ENCODE peak calls at places on chromosomes 13 and 19, in six cellular contexts. E is neural crest cell; S is activated CD4-positive, alpha-beta T cell treated with anti-CD3 and anti-CD28 coated beads for 48 hours; N is nucleus accumbens; Y is NCI-H2029; V is stimulated activated CD4-positive, alpha-beta T cell treated with anti-CD3 and anti-CD28 coated beads, Interleukin-15, amount 100 ng/mL, for 48 hours. F is an unnamed sample.

GRCh38 chr19:38676023-38676877 is 28.8 kb downstream of the ACTN4 start:
- DNase-seq in N (no peak), Y (peak), V (no peak), S (no peak), E (no peak), F (no peak)

GRCh38 chr13:35646061-35646774 is 169.7 kb upstream of the MAB21L1 start:
- DNase-seq in V (no peak), Y (no peak), N (no peak), E (no peak), S (no peak), F (no peak)

GRCh38 chr13:83088858-83089257 is 793.4 kb downstream of the SLITRK1 start:
- DNase-seq in N (no peak), E (no peak), Y (no peak), V (no peak), S (no peak), F (no peak)

GRCh38 chr19:46035986-46036744 is 4.6 kb downstream of the IGFL4 start:
- DNase-seq in N (no peak), S (no peak), V (no peak), Y (no peak), E (no peak), F (no peak)

GRCh38 chr19:38878575-38879399 is 712 bp upstream of the RINL start:
- DNase-seq in E (no peak), N (no peak), S (no peak), V (no peak), Y (no peak), F (no peak)

GRCh38 chr19:38869160-38869835 is 8.8 kb downstream of the RINL start:
- DNase-seq in Y (no peak), E (no peak), S (peak), V (no peak), N (no peak), F (no peak)

GRCh38 chr13:45541806-45542205 is 73.7 kb downstream of the ERICH6B start:
- DNase-seq in V (no peak), N (no peak), Y (no peak), E (no peak), S (no peak), F (no peak)

GRCh38 chr13:64847767-64848166 is 2382.4 kb downstream of the PCDH9 start:
- DNase-seq in S (no peak), Y (no peak), V (no peak), N (no peak), E (no peak), F (no peak)

GRCh38 chr19:37988758-37989635 is 82.0 kb downstream of the SIPA1L3 start:
- DNase-seq in S (peak), Y (no peak), E (no peak), V (no peak), N (no peak), F (no peak)

GRCh38 chr13:94558721-94559120 is 37.2 kb downstream of the TGDS start:
- DNase-seq in S (peak), N (no peak), Y (no peak), V (no peak), E (no peak), F (no peak)

GRCh38 chr19:1673645-1674292 is 21.4 kb upstream of the TCF3 start:
- DNase-seq in V (no peak), S (no peak), Y (peak), E (no peak), N (no peak), F (no peak)

GRCh38 chr19:22622901-22623840 is 11.0 kb upstream of the ZNF492 start:
- DNase-seq in E (no peak), N (no peak), Y (no peak), S (peak), V (no peak), F (peak)

GRCh38 chr13:46180393-46180792 is 1.6 kb downstream of the LCP1 start:
- DNase-seq in S (no peak), N (no peak), V (no peak), Y (no peak), E (no peak), F (no peak)

GRCh38 chr13:113073942-113074341 is 31.6 kb upstream of the F7 start:
- DNase-seq in Y (no peak), V (no peak), S (no peak), E (no peak), N (no peak), F (no peak)

GRCh38 chr19:56321254-56321980 is 6.8 kb upstream of the ZSCAN5A start:
- DNase-seq in N (no peak), V (no peak), E (no peak), S (no peak), Y (no peak), F (no peak)

GRCh38 chr19:5271145-5271544 is 69.5 kb downstream of the PTPRS start:
- DNase-seq in V (no peak), E (no peak), Y (no peak), N (no peak), S (no peak), F (no peak)

F was measured in occipital lobe.